ENCODE peak calls at places on chromosome 15, in seven cellular contexts. B is H9, K is IMR-90, S is mesendoderm, Y is mesenchymal stem cell, L is trophoblast cell, O is H1. M is an unnamed sample.
A peak's percentile ranks its signal among the peaks of the same experiment; 100 is the strongest.

GRCh38 chr15:40796041-40796440 is 10.8 kb upstream of the ZFYVE19 start:
- DNase-seq in S (no peak), Y (no peak), O (no peak), L (no peak), K (no peak), B (no peak), M (no peak)

GRCh38 chr15:56244811-56245576 is 1.3 kb upstream of the RFX7 start:
- DNase-seq in L (no peak), S (peak; percentile 42), Y (no peak), O (no peak), B (peak; percentile 34), K (no peak), M (no peak)

GRCh38 chr15:78082106-78082742 is 4.7 kb upstream of the TBC1D2B start:
- DNase-seq in S (no peak), O (no peak), K (peak; percentile 47), L (peak; percentile 35), Y (peak; percentile 92), B (no peak), M (no peak)

GRCh38 chr15:79185199-79185598 is 94.6 kb upstream of the RASGRF1 start:
- DNase-seq in K (no peak), L (no peak), O (peak; percentile 85), S (peak; percentile 52), Y (no peak), B (peak; percentile 67), M (no peak)

GRCh38 chr15:47715856-47716445 is 1.4 kb upstream of the SEMA6D start:
- DNase-seq in O (no peak), L (no peak), K (peak; percentile 47), Y (peak; percentile 15), S (no peak), B (no peak), M (peak; percentile 27)

GRCh38 chr15:77067691-77068367 is 3.1 kb downstream of the TSPAN3 start:
- DNase-seq in B (no peak), S (no peak), K (no peak), L (no peak), O (no peak), Y (no peak), M (no peak)

GRCh38 chr15:31069360-31070000 is 32.0 kb downstream of the TRPM1 start:
- DNase-seq in Y (no peak), O (peak; percentile 17), K (peak; percentile 70), L (no peak), B (no peak), S (no peak), M (no peak)

GRCh38 chr15:40249477-40250303 is 10.8 kb downstream of the PAK6 start:
- DNase-seq in L (no peak), K (peak; percentile 37), Y (peak; percentile 81), S (no peak), B (no peak), O (no peak), M (no peak)

DNA sequence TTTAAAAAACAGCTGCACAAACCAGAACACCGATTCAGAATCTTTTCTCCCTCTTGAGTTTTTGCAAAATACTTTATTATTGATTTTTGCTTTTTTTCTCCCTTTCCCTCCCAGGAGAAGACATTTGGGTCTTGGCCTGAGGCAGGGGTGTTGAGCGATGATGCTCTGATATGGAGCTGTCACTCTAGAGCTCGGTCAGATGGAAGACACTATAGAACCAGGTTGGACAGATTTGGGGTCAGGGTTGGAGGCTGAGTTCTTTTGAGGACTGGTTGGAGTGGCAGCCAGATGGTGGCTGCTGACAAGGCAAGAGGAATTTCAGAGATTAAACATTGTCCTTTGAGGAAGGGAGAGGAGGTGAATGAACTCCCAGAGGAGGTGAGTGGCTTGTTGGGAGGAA is 16.9 kb downstream of the CDAN1 start:
- DNase-seq in B (no peak), O (no peak), K (no peak), Y (no peak), L (no peak), S (no peak), M (no peak)
- H3K27ac ChIP-seq in B (no peak overlapping the region), O (no peak overlapping the region), K (no peak overlapping the region), Y (no peak overlapping the region), L (no peak overlapping the region), S (no peak overlapping the region), M (no peak overlapping the region)

DNA sequence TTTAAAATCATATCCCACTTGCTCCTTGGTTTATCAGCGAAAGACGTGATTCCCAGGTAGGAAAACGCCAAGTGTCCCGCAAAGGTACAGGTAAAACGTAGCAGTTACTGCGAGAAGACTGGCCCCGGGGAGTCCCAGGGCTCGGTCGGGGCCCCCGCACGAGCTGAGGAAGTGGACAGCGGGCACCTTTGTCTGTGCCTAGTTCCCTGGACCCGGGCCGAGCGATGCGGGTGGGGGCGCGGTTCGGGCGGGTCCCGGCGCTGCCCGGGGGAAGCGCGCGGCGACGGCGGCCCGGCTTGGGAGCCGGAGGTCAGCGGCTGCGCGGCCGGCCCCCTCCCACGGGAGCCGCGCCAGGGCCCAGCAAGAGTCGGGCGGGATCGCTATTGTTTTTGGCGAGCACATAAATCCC is 857 bp upstream of the NEO1 start:
- DNase-seq in O (no peak), S (no peak), Y (no peak), B (no peak), K (no peak), L (peak; percentile 27), M (peak; percentile 18)
- H3K79me1 ChIP-seq in O (peaks cover 5% of the 10 kb centered on the region), S (peaks cover 6% of the 10 kb centered on the region), Y (peaks cover 2% of the 10 kb centered on the region), B (no peaks in the 10 kb centered on the region), K (no peaks in the 10 kb centered on the region), L (peaks cover 8% of the 10 kb centered on the region), M (no peaks in the 10 kb centered on the region)

GRCh38 chr15:88872706-88873105 is 22.6 kb downstream of the HAPLN3 start:
- DNase-seq in K (no peak), O (no peak), Y (no peak), L (peak; percentile 94), B (no peak), S (no peak), M (no peak)

GRCh38 chr15:88871313-88871712 is 24.0 kb downstream of the HAPLN3 start:
- DNase-seq in B (no peak), S (no peak), K (no peak), O (no peak), L (no peak), Y (no peak), M (no peak)

GRCh38 chr15:88872106-88872505 is 23.2 kb downstream of the HAPLN3 start:
- DNase-seq in B (no peak), K (no peak), L (peak; percentile 45), S (no peak), Y (no peak), O (no peak), M (no peak)

GRCh38 chr15:88873786-88874185 is 21.6 kb downstream of the HAPLN3 start:
- DNase-seq in K (no peak), L (no peak), B (no peak), S (no peak), Y (no peak), O (no peak), M (no peak)

DNA sequence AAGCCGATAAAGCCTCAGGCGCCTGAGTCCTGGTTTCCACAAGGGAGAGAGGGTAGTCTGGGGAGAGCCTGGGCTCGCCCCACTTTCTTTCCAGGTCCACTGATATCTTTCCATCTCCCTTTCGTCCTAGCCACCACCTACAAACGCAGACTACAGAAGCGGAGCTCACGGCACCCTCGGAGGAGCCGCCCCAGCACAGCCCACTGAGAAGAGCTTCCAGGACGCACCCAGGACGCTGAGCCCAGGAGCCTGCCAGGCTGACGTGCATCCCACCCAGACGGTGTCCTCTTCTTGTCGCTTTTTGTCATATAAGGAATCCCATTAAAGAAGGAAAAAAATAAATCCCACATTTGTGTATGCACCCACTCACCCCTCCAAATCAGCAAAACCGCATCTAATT is 21.1 kb downstream of the HAPLN3 start:
- DNase-seq in O (no peak), S (no peak), Y (no peak), L (no peak), K (no peak), B (no peak), M (no peak)
- H2AK5ac ChIP-seq in O (no peak overlapping the region), S (no peak overlapping the region), Y (no peak overlapping the region), L (no peak overlapping the region), K (no peak overlapping the region), B (no peak overlapping the region), M (peak overlapping the region; percentile 14)

GRCh38 chr15:70154440-70155347 is 57.0 kb upstream of the TLE3 start:
- DNase-seq in S (peak; percentile 80), L (no peak), K (peak; percentile 46), B (peak; percentile 38), Y (peak; percentile 97), O (no peak), M (no peak)
- H3K27ac ChIP-seq in S (no peak overlapping the region), L (peak overlapping the region; percentile 88), K (no peak overlapping the region), B (no peak overlapping the region), Y (no peak overlapping the region), O (no peak overlapping the region), M (no peak overlapping the region)

GRCh38 chr15:90952901-90953677 is 1.6 kb upstream of the RCCD1 start:
- DNase-seq in Y (no peak), B (no peak), K (no peak), O (no peak), S (no peak), L (no peak), M (no peak)
- H3K79me1 ChIP-seq in Y (peaks cover 19% of the 10 kb centered on the region), B (no peaks in the 10 kb centered on the region), K (peaks cover 6% of the 10 kb centered on the region), O (peaks cover 3% of the 10 kb centered on the region), S (peaks cover 2% of the 10 kb centered on the region), L (peaks cover 7% of the 10 kb centered on the region), M (peaks cover 9% of the 10 kb centered on the region)

DNA sequence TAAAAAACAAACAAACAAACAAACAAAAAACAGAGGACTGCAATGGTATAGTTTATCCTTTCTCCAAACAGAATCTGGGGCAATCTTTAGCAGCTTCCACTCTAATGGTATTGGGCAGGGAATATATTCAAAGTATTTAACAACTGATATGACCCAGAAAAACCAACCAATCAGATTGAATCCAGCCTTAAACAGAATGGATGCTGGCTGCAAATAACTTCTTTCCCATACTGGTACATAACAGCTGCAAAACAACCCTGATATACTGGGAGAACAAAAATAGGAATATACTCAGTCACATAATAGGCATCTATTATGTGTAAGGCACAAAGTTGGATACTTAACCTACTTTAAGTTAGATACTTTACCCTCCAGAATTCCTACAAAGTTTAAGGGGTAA is 49.1 kb downstream of the UBR1 start:
- DNase-seq in L (no peak), O (no peak), Y (no peak), B (no peak), S (no peak), K (no peak), M (no peak)
- H2AK5ac ChIP-seq in L (no peak overlapping the region), O (no peak overlapping the region), Y (no peak overlapping the region), B (no peak overlapping the region), S (no peak overlapping the region), K (no peak overlapping the region), M (no peak overlapping the region)

GRCh38 chr15:68642491-68642845 is 63.7 kb downstream of the CORO2B start:
- DNase-seq in O (no peak), K (peak; percentile 65), L (no peak), B (peak; percentile 62), S (peak; percentile 92), Y (no peak), M (no peak)
- H3K27ac ChIP-seq in O (no peak overlapping the region), K (peak overlapping the region; percentile 74), L (no peak overlapping the region), B (no peak overlapping the region), S (no peak overlapping the region), Y (peak overlapping the region; percentile 3), M (no peak overlapping the region)